ENCODE peak calls at places on chromosome 19, in six cellular contexts. Z, Y, D, N, W and S are unnamed samples.

GRCh38 chr19:49546825-49547565 is 19.2 kb downstream of the RCN3 start:
- DNase-seq in Z (peak), Y (peak), D (peak), W (peak), N (peak), S (peak)

GRCh38 chr19:44648536-44649370 is 5.0 kb downstream of the PVR start:
- DNase-seq in N (no peak), D (no peak), Z (no peak), Y (no peak), W (no peak), S (no peak)

GRCh38 chr19:36916991-36917390 is 859 bp downstream of the ZNF568 start:
- DNase-seq in W (no peak), Y (no peak), N (peak), Z (no peak), D (no peak), S (no peak)

GRCh38 chr19:30556230-30556711 is 184.1 kb downstream of the ZNF536 start:
- DNase-seq in D (no peak), N (no peak), W (no peak), Y (no peak), Z (no peak), S (no peak)

GRCh38 chr19:5466814-5467291 is 11.6 kb downstream of the ZNRF4 start:
- DNase-seq in N (peak), D (no peak), Z (no peak), Y (no peak), W (no peak), S (no peak)

GRCh38 chr19:47267350-47267759 is 7.3 kb upstream of the INAFM1 start:
- DNase-seq in D (no peak), W (no peak), N (no peak), Y (no peak), Z (no peak), S (no peak)

GRCh38 chr19:19884583-19884982 is 16.2 kb upstream of the ZNF93 start:
- DNase-seq in Y (no peak), W (no peak), N (no peak), Z (no peak), D (no peak), S (no peak)

GRCh38 chr19:19539738-19540703 is 2.0 kb downstream of the CILP2 start:
- DNase-seq in Z (peak), D (no peak), W (no peak), Y (peak), N (peak), S (no peak)

GRCh38 chr19:46859637-46860124 is 1.1 kb upstream of the ARHGAP35 start:
- DNase-seq in N (peak), Y (peak), W (no peak), Z (no peak), D (peak), S (no peak)

GRCh38 chr19:289651-290538 is 1.3 kb downstream of the PLPP2 start:
- DNase-seq in W (no peak), N (peak), D (peak), Y (peak), Z (peak), S (no peak)

GRCh38 chr19:49153167-49153809 is 1.9 kb downstream of the HRC start:
- DNase-seq in Z (no peak), Y (no peak), W (no peak), N (no peak), D (no peak), S (no peak)

GRCh38 chr19:27881213-27881612 is 1331.7 kb downstream of the UQCRFS1 start:
- DNase-seq in W (no peak), D (no peak), Z (no peak), Y (no peak), N (no peak), S (no peak)

GRCh38 chr19:29010276-29010675 is 202.7 kb downstream of the UQCRFS1 start:
- DNase-seq in W (no peak), N (no peak), Z (no peak), D (no peak), Y (no peak), S (no peak)

GRCh38 chr19:35438527-35438926 is 9.5 kb upstream of the FFAR2 start:
- DNase-seq in N (no peak), W (no peak), Y (no peak), Z (no peak), D (no peak), S (no peak)

GRCh38 chr19:4066176-4066606 is 508 bp downstream of the ZBTB7A start:
- DNase-seq in D (no peak), Y (no peak), W (no peak), Z (no peak), N (no peak), S (no peak)

GRCh38 chr19:55487884-55488687 is at the start of gene SSC5D:
- DNase-seq in Z (no peak), W (no peak), D (no peak), Y (peak), N (peak), S (peak)
- TF ChIP-seq GABPA in Z (no peak), W (no peak), D (no peak), Y (no peak), N (no peak), S (no peak)

DNA sequence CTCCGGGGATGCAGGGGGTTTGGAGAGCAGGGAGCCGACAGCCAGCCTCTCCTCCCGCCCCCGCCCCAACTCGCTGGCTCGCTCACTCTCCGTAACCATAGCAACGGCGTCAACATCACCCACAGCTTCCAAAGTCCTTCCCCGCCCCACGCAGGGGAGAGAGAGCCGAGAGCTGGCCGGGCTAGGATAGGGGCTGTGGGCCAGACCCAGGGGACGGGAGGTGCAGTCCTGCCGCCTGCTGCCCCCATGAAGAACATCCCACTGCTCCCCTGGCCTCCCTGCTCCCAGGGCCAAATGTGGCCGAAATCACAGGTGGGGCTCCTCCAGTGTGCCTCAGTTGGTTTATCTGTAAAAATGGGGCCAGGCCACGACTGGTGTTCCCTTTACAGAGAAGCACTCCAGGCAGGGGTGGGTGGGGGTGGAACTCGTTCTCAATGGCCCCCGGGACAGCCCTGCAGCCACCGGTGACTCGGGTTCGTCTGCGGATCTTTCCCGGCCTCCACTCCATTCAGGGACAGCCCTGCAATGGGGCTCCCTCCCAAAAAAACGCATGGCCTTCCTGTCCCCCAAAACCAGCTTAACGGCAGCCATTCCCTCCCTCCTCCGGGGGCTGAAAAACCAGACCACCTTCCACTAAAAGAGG is 3.1 kb downstream of the KLF16 start:
- DNase-seq in Z (no peak), D (peak), Y (peak), W (no peak), N (peak), S (peak)
- TF ChIP-seq GABPA in Z (no peak), D (no peak), Y (no peak), W (no peak), N (no peak), S (no peak)

GRCh38 chr19:38939957-38940356 is 9.2 kb downstream of the MRPS12 start:
- DNase-seq in W (no peak), N (no peak), D (no peak), Z (no peak), Y (no peak), S (no peak)
- TF ChIP-seq GABPA in W (no peak), N (no peak), D (no peak), Z (no peak), Y (no peak), S (no peak)

DNA sequence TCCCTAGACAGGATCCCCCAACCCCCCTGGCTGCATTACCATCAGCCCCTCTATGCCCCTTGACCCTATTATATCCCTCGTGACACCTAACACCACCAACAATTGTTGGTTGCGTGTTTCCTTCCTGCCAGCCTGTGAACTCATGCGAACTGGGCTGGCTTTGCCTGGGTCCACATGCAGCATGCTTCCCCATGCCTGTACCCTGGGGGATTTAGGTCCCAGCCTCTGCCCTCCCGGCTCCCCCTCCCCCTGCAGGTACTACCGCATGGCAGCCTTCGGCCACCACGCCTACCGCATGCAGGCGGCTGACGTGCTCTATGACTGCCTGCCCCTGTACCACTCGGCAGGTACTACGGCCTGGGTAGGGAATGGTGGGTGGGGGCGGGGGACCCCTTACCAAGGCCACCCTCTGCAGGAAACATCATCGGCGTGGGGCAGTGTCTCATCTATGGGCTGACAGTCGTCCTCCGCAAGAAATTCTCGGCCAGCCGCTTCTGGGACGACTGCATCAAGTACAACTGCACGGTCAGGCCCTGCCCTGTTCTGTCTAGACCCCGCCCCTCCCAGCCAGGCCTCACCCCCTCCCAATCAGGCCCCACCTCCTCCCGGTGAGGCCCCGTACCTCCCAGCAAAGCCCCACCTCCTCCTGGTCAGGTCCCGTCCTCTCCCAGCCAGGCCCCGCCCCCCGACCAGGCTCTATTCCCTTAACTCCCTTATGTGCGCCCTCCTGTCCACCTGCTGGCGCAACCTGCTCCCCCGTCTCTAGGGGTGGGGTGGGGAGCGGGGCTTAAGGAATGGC is 18.5 kb downstream of the SLC27A1 start:
- DNase-seq in Z (peak), D (peak), Y (peak), N (peak), W (no peak), S (no peak)
- TF ChIP-seq GABPA in Z (no peak), D (no peak), Y (no peak), N (no peak), W (no peak), S (no peak)

GRCh38 chr19:45742969-45743368 is 9.7 kb downstream of the MEIOSIN start:
- DNase-seq in N (no peak), Y (no peak), Z (no peak), W (no peak), D (no peak), S (no peak)

GRCh38 chr19:45745606-45746005 is 12.4 kb downstream of the MEIOSIN start:
- DNase-seq in Y (no peak), W (no peak), Z (no peak), N (no peak), D (no peak), S (no peak)

GRCh38 chr19:45739498-45740439 is 6.5 kb downstream of the MEIOSIN start:
- DNase-seq in Y (peak), W (no peak), Z (no peak), N (no peak), D (peak), S (no peak)
- TF ChIP-seq GABPA in Y (no peak), W (no peak), Z (no peak), N (no peak), D (no peak), S (no peak)

GRCh38 chr19:34256835-34257558 is 2.6 kb downstream of the GARRE1 start:
- DNase-seq in Y (no peak), Z (no peak), D (no peak), W (no peak), N (no peak), S (no peak)
- TF ChIP-seq GABPA in Y (no peak), Z (no peak), D (no peak), W (no peak), N (no peak), S (no peak)